ENCODE peak calls at places on chromosomes 13 and 19, in four cellular contexts. X, C, L and U are unnamed samples.
A peak's percentile ranks its signal among the peaks of the same experiment; 100 is the strongest.

GRCh38 chr13:91193358-91193757 is 154.1 kb upstream of the MIR17HG start:
- DNase-seq in X (no peak), C (no peak), L (no peak), U (no peak)

GRCh38 chr19:4343056-4343844 is at the start of gene MPND:
- DNase-seq in X (peak; percentile 74), C (peak; percentile 96), L (peak; percentile 96), U (peak; percentile 88)

GRCh38 chr13:71759506-71760225 is 107.3 kb downstream of the DACH1 start:
- DNase-seq in X (no peak), C (no peak), L (no peak), U (no peak)

GRCh38 chr13:42602910-42603309 is 29.0 kb downstream of the TNFSF11 start:
- DNase-seq in X (no peak), C (no peak), L (no peak), U (no peak)

GRCh38 chr19:11152318-11153062 is 3.1 kb downstream of the SPC24 start:
- DNase-seq in X (peak; percentile 63), C (peak; percentile 66), L (no peak), U (no peak)

GRCh38 chr13:46637213-46637612 is 84.2 kb downstream of the LRCH1 start:
- DNase-seq in X (no peak), C (no peak), L (no peak), U (no peak)

GRCh38 chr13:65966991-65967451 is 1263.1 kb downstream of the PCDH9 start:
- DNase-seq in X (peak; percentile 66), C (no peak), L (no peak), U (peak; percentile 8)

GRCh38 chr19:2503521-2504109 is 27.7 kb downstream of the GADD45B start:
- DNase-seq in X (peak; percentile 47), C (no peak), L (peak; percentile 48), U (no peak)

GRCh38 chr13:76991432-76991795 is 467 bp upstream of the CLN5 start:
- DNase-seq in X (no peak), C (peak; percentile 30), L (peak; percentile 60), U (no peak)

GRCh38 chr19:40322271-40322610 is 26.0 kb downstream of the C19orf47 start:
- DNase-seq in X (no peak), C (no peak), L (no peak), U (no peak)

GRCh38 chr19:10291554-10292205 is 1.9 kb downstream of the ICAM5 start:
- DNase-seq in X (no peak), C (no peak), L (no peak), U (no peak)

GRCh38 chr19:52935434-52935833 is 12.2 kb upstream of the ZNF888 start:
- DNase-seq in X (no peak), C (no peak), L (no peak), U (no peak)

GRCh38 chr13:36357692-36358091 is 11.5 kb upstream of the SPART start:
- DNase-seq in X (no peak), C (no peak), L (no peak), U (no peak)

GRCh38 chr19:17688853-17689595 is 870 bp upstream of the UNC13A start:
- DNase-seq in X (no peak), C (no peak), L (no peak), U (no peak)

GRCh38 chr19:52535831-52536800 is 8.6 kb downstream of the ZNF808 start:
- DNase-seq in X (no peak), C (peak; percentile 92), L (peak; percentile 90), U (peak; percentile 93)

GRCh38 chr13:91031508-91031907 is 316.0 kb upstream of the MIR17HG start:
- DNase-seq in X (peak; percentile 1), C (no peak), L (no peak), U (no peak)

GRCh38 chr19:19662866-19663291 is 597 bp downstream of the ATP13A1 start:
- DNase-seq in X (no peak), C (no peak), L (no peak), U (no peak)

GRCh38 chr13:26442541-26442940 is 114.9 kb upstream of the WASF3 start:
- DNase-seq in X (no peak), C (no peak), L (no peak), U (no peak)

GRCh38 chr13:75986818-75987217 is 350.7 kb downstream of the LMO7 start:
- DNase-seq in X (no peak), C (no peak), L (no peak), U (peak; percentile 33)

GRCh38 chr13:79226938-79227337 is 179.1 kb downstream of the RBM26 start:
- DNase-seq in X (no peak), C (no peak), L (no peak), U (no peak)

GRCh38 chr19:32339988-32340874 is 5.2 kb upstream of the ZNF507 start:
- DNase-seq in X (peak; percentile 77), C (peak; percentile 68), L (peak; percentile 74), U (peak; percentile 68)

GRCh38 chr13:50531917-50532899 is 311.3 kb downstream of the DLEU7 start:
- DNase-seq in X (peak; percentile 21), C (no peak), L (no peak), U (no peak)

DNA sequence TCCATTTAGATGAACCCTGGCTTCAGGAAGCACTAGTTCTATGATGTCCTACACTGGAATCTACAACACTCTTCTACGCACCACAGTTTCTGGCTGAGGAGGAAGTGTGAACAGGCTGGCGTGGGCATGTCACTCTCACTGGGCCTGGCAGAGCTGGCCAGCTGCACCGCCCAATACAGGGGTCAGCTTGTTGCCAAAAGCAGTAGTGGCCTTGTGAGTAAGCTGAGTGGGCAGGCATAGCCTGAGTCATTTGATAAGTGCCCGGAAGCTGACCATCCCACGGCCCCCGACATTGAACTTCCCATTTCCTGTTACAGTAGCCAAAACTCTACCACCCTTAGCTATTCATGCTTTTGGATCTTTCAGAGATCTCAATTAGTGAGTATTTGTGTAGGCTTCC is 240.9 kb upstream of the SERP2 start:
- DNase-seq in X (no peak), C (peak; percentile 71), L (peak; percentile 89), U (no peak)
- H3K27ac ChIP-seq in X (no peak overlapping the region), C (peak overlapping the region; percentile 71), L (peak overlapping the region; percentile 40), U (no peak overlapping the region)

GRCh38 chr19:45764487-45764886 is 4.6 kb downstream of the SIX5 start:
- DNase-seq in X (no peak), C (no peak), L (no peak), U (no peak)

GRCh38 chr19:45765365-45766292 is 3.4 kb downstream of the SIX5 start:
- DNase-seq in X (no peak), C (peak; percentile 32), L (no peak), U (no peak)

GRCh38 chr19:45764947-45765346 is 4.1 kb downstream of the SIX5 start:
- DNase-seq in X (no peak), C (peak; percentile 67), L (no peak), U (no peak)

GRCh38 chr19:45762870-45763631 is 6.0 kb downstream of the SIX5 start:
- DNase-seq in X (no peak), C (no peak), L (no peak), U (no peak)

DNA sequence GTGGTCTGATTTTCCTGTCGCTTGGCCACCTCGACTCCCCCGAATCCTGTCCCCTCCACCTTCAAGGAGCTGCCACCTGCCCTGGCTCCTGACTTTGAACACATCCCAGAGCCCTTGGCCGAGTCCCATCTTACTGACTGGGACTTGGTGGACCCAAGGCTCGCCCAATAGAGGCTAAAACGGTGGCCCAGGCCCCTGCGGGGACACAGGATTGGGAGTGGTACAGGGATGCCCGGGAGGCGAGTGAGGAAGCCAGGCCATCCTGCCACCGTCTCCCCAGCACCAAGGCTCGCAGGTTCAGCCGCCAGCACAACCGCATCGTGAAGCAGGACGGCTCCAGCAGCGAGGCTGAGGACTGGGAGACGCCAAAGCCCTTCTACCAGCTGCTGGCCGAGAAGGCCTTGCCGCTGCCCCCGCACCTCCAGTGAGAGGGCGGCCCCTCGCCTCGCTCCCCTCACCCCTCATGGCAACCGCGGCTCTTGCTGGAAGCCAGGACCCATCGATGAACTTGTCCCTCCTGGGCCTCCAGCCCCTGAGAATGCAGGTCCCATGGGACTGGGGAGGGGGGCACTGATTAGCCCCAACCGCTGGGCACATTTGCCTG is 5.3 kb downstream of the SIX5 start:
- DNase-seq in X (no peak), C (peak; percentile 24), L (no peak), U (no peak)
- H3K4me3 ChIP-seq in X (no peak overlapping the region), C (no peak overlapping the region), L (no peak overlapping the region), U (no peak overlapping the region)

GRCh38 chr19:33982706-33983105 is 186.0 kb downstream of the KCTD15 start:
- DNase-seq in X (no peak), C (no peak), L (no peak), U (no peak)
- TF ChIP-seq CTCF in X (no peak), C (peak; percentile 39), L (no peak), U (no peak)

DNA sequence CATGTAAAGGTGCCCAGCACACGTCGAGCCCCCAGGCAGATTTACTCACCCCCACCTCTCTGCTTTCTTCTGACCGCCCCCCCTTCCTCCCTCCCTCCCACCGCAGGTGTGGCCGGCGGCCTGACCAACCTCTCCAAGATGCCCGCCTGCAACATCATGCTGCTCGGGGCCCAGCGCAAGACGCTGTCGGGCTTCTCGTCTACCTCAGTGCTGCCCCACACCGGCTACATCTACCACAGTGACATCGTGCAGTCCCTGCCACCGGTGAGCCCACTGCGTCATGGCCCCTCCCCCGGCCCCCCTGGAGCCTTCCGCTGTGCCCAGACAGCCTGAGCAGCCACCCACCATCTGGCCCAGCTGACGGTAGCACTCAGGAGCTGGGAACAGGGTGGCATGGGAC is 8.8 kb downstream of the PRPF31 start:
- DNase-seq in X (no peak), C (no peak), L (no peak), U (no peak)
- H3K27ac ChIP-seq in X (no peak overlapping the region), C (no peak overlapping the region), L (no peak overlapping the region), U (no peak overlapping the region)